ENCODE peak calls at places on chromosomes 16 and 17, in five cellular contexts. Z is IMR-90, Y is mammary epithelial cell, C is cardiac muscle cell, P is testis. L is an unnamed sample.
A peak's percentile ranks its signal among the peaks of the same experiment; 100 is the strongest.

GRCh38 chr16:86597880-86598606 is 19.7 kb downstream of the FOXL1 start:
- DNase-seq in Y (no peak), C (no peak), Z (no peak), P (peak; percentile 75), L (peak; percentile 83)

GRCh38 chr17:488993-489757 is 136.6 kb upstream of the RPH3AL start:
- DNase-seq in C (peak; percentile 69), Y (peak; percentile 26), P (no peak), Z (peak; percentile 20), L (peak; percentile 82)

GRCh38 chr17:19021622-19022083 is 17.1 kb upstream of the FAM83G start:
- DNase-seq in C (no peak), P (peak; percentile 69), Z (no peak), Y (no peak), L (peak; percentile 48)

GRCh38 chr16:88432753-88433152 is 20.3 kb upstream of the ZFPM1 start:
- DNase-seq in Z (no peak), Y (no peak), P (no peak), C (no peak), L (no peak)

GRCh38 chr16:89906141-89907025 is 12.3 kb upstream of the MC1R start:
- DNase-seq in C (no peak), Z (no peak), Y (no peak), P (no peak), L (no peak)

GRCh38 chr17:62911106-62911505 is 54.9 kb upstream of the TANC2 start:
- DNase-seq in Y (no peak), C (no peak), Z (no peak), P (no peak), L (no peak)

GRCh38 chr16:28212532-28212873 is 738 bp upstream of the XPO6 start:
- DNase-seq in Y (peak; percentile 23), P (no peak), Z (peak; percentile 26), C (peak; percentile 27), L (no peak)

GRCh38 chr17:78496311-78496710 is 80.9 kb downstream of the DNAH17 start:
- DNase-seq in Z (no peak), P (no peak), Y (no peak), C (no peak), L (peak; percentile 24)

GRCh38 chr16:66485361-66485760 is 58.3 kb downstream of the BEAN1 start:
- DNase-seq in Y (no peak), P (no peak), C (no peak), Z (no peak), L (no peak)

GRCh38 chr16:68503334-68503733 is 35.8 kb upstream of the ZFP90 start:
- DNase-seq in Y (peak; percentile 54), P (no peak), Z (peak; percentile 21), C (no peak), L (no peak)

GRCh38 chr17:41785091-41785875 is 1.2 kb downstream of the JUP start:
- DNase-seq in Z (no peak), C (peak; percentile 42), Y (peak; percentile 75), P (no peak), L (no peak)

GRCh38 chr17:50064253-50064991 is 8.5 kb downstream of the ITGA3 start:
- DNase-seq in Y (peak; percentile 96), P (peak; percentile 24), C (peak; percentile 94), Z (peak; percentile 97), L (peak; percentile 93)

GRCh38 chr16:64152010-64152767 is 969.7 kb downstream of the CDH11 start:
- DNase-seq in P (no peak), C (no peak), Y (no peak), Z (no peak), L (no peak)

GRCh38 chr17:48131216-48131824 is 23.8 kb downstream of the SNX11 start:
- DNase-seq in C (peak; percentile 78), Y (peak; percentile 46), Z (peak; percentile 66), P (peak; percentile 73), L (no peak)

GRCh38 chr16:71927383-71927782 is 32.1 kb downstream of the IST1 start:
- DNase-seq in P (peak; percentile 79), C (peak; percentile 95), Y (peak; percentile 81), Z (peak; percentile 90), L (no peak)

GRCh38 chr17:42806249-42806648 is 7.6 kb downstream of the CNTD1 start:
- DNase-seq in Z (no peak), C (no peak), P (no peak), Y (no peak), L (no peak)

GRCh38 chr16:88389621-88390160 is 6.9 kb downstream of the ZNF469 start:
- DNase-seq in Z (peak; percentile 30), P (no peak), Y (no peak), C (peak; percentile 36), L (no peak)

GRCh38 chr17:17752822-17753448 is 71.7 kb downstream of the RAI1 start:
- DNase-seq in C (no peak), Y (no peak), P (no peak), Z (no peak), L (no peak)

GRCh38 chr17:47423406-47424295 is 99.9 kb downstream of the EFCAB13 start:
- DNase-seq in C (peak; percentile 13), Y (peak; percentile 23), Z (no peak), P (peak; percentile 26), L (peak; percentile 74)

GRCh38 chr17:31610301-31610910 is 218.9 kb downstream of the RAB11FIP4 start:
- DNase-seq in P (no peak), Y (no peak), Z (no peak), C (no peak), L (no peak)

GRCh38 chr16:54568897-54569807 is 282.6 kb upstream of the IRX3 start:
- DNase-seq in Y (no peak), Z (no peak), C (no peak), P (no peak), L (no peak)

GRCh38 chr16:85353839-85354622 is 241.8 kb upstream of the CIBAR2 start:
- DNase-seq in Y (no peak), P (no peak), C (no peak), Z (no peak), L (no peak)

GRCh38 chr16:61887903-61888302 is 148.3 kb downstream of the CDH8 start:
- DNase-seq in Y (peak; percentile 2), P (peak; percentile 24), C (peak; percentile 26), Z (no peak), L (peak; percentile 59)

GRCh38 chr17:61048398-61049106 is 351.1 kb upstream of the TBX2 start:
- DNase-seq in Y (no peak), P (no peak), Z (no peak), C (peak; percentile 11), L (no peak)

GRCh38 chr16:75068632-75069031 is 47.9 kb downstream of the LDHD start:
- DNase-seq in P (no peak), C (no peak), Y (no peak), Z (no peak), L (no peak)

GRCh38 chr16:75065808-75066149 is 50.8 kb downstream of the LDHD start:
- DNase-seq in Z (no peak), P (no peak), Y (no peak), C (no peak), L (no peak)

GRCh38 chr16:75068075-75068474 is 48.5 kb downstream of the LDHD start:
- DNase-seq in Y (no peak), P (no peak), C (no peak), Z (no peak), L (no peak)

GRCh38 chr16:75065149-75065807 is 51.3 kb downstream of the LDHD start:
- DNase-seq in C (no peak), P (peak; percentile 83), Z (no peak), Y (no peak), L (no peak)

DNA sequence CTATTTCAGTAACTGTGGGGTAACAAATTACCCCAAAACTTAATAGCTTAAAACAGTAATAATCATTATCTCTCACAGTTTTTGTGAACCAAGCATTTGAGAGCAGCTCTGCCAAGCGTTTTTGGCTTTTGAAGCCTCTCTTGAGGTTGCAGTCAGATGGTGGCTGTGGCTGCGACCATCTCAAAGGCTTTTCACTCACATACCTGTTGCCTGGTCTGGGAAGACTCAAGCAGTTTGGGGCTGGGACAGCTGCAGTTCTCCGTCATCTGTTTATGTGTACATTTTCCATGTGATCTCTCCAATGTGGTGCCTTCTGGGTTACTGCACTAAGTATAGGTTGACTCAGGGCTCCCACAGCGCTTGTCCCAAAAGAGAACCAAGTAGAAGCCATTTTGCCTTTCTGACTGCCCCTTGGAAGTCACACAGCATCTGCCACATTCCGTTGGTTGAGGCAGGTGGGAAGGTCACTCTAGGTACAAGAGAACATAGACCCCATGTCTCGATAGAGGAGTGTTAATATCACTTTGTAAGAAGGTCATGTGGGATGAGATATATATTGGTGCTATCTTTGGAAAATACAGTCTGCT is 49.6 kb downstream of the LDHD start:
- DNase-seq in Y (no peak), Z (no peak), C (no peak), P (no peak), L (no peak)
- H3K4me1 ChIP-seq in Y (no peaks in the 10 kb centered on the region), Z (peaks cover 16% of the 10 kb centered on the region), C (peaks cover 6% of the 10 kb centered on the region), P (peaks cover 36% of the 10 kb centered on the region), L (no peaks in the 10 kb centered on the region)

DNA sequence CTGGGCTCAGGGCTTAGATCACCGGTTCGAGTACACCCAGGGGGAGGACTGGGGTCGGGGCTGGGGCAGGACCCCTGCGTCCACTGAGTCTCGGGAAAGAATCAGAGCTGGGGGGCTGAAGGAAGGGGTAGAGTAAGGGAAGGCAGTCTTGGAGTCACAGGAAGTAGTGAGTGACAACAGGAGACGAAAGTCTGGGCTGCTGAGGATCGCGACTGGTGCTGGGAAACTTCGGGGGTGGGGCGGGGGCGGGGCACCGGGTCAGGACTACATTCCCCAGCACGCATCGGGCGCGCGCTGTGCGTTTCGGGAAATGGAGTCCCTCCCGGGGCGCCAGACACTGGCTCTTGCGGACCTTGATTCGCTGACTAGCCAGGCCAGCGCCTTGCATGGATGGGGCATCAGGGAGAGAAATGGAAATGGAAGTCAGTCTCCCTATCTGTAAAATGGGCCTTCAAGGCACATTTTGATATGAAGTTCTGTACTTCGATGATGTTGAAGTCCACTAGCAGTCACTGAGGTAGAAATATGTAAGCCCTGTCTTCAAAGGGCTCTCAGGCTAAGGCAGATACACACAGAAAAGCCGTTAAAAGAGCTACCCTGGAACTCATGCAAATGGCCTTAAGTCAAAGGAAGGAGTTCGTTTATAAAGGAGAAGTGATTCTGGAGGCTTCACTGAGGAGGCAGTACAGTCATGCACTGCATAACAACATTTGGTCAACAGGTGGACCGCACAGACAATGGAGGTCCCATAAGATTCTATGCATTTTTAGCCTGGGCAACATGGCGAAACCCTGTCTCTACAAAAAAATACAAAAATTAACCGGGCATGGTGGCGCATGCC is 696 bp downstream of the CTF1 start:
- DNase-seq in Y (peak; percentile 74), P (peak; percentile 93), Z (peak; percentile 87), C (peak; percentile 94), L (peak; percentile 96)
- H3K4me3 ChIP-seq in Y (peak overlapping the region; percentile 26), P (peak overlapping the region; percentile 56), Z (peak overlapping the region; percentile 62), C (peak overlapping the region; percentile 47), L (peak overlapping the region; percentile 12)

DNA sequence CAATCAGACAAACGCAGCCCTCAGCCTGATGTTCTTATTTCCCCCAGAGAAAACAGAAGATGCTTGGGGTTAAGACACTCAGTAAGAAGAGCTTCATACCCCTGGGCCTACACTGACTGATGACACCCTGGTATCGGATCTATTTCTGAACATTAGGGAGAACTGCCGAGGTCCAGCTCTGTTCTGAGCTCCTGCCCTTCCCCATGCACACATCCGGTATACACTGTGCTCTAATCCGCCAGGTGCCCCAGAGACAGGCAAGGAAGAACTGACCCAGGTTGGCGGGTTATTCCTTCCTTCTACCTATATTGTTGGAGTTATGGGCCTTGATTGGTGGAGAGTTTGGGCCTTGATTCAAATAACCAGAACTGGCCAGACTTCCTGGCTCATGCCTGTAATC is 58.0 kb upstream of the TEKT3 start:
- DNase-seq in Y (no peak), P (no peak), Z (no peak), C (no peak), L (no peak)
- H3K27ac ChIP-seq in Y (no peak overlapping the region), P (no peak overlapping the region), Z (peak overlapping the region; percentile 16), C (no peak overlapping the region), L (no peak overlapping the region)

DNA sequence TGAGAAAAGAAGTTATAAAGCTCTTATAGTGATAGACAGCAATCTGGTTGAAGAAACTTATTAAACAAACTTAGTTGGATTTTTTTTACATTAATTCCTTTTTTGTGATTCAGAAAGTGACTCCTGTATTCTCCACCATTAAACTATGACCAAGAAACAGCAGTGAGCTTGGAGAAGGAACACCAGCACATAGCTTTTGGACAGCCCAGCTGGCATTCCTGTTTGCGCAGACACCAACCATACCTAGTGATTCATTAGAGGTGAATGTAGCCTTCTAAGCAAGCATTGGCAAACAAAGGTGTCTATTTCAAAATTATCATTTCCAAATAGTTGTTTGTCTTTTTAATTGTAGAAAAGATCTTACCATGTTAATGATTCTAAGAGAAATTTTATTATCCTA is 94.4 kb downstream of the STXBP4 start:
- DNase-seq in Y (peak; percentile 68), Z (peak; percentile 63), P (no peak), C (no peak), L (no peak)
- H3K4me1 ChIP-seq in Y (peaks cover 8% of the 10 kb centered on the region), Z (no peaks in the 10 kb centered on the region), P (no peaks in the 10 kb centered on the region), C (no peaks in the 10 kb centered on the region), L (no peaks in the 10 kb centered on the region)

L was measured in aorta.